ENCODE peak calls at places on chromosomes 6 and 20, in five cellular contexts. P is GM23248; B is CD4-positive, CD25-positive, alpha-beta regulatory T cell; J is CD4-positive, alpha-beta memory T cell; A is small intestine. G is an unnamed sample.

GRCh38 chr6:84762941-84763396 is 1.4 kb downstream of the TBX18 start:
- DNase-seq in P (peak; percentile 80), B (no peak), J (no peak), A (peak; percentile 5), G (no peak)

GRCh38 chr6:115899883-115900282 is 160.8 kb downstream of the FRK start:
- DNase-seq in P (no peak), B (no peak), J (no peak), A (no peak), G (no peak)

GRCh38 chr6:106192824-106193223 is 106.7 kb downstream of the PRDM1 start:
- DNase-seq in P (peak; percentile 66), B (no peak), J (no peak), A (no peak), G (no peak)

GRCh38 chr20:50731930-50732690 is 730 bp downstream of the PARD6B start:
- DNase-seq in P (no peak), B (no peak), J (no peak), A (peak; percentile 31), G (no peak)

GRCh38 chr20:8032499-8032898 is 12.9 kb upstream of the TMX4 start:
- DNase-seq in P (no peak), B (no peak), J (no peak), A (no peak), G (no peak)

GRCh38 chr6:106439459-106439858 is 78.9 kb downstream of the CRYBG1 start:
- DNase-seq in P (peak; percentile 56), B (no peak), J (no peak), A (no peak), G (no peak)

GRCh38 chr6:150685860-150686259 is 86.2 kb downstream of the PLEKHG1 start:
- DNase-seq in P (peak; percentile 43), B (peak; percentile 10), J (no peak), A (peak; percentile 42), G (no peak)

GRCh38 chr20:49513531-49513930 is 31.1 kb upstream of the KCNB1 start:
- DNase-seq in P (peak; percentile 20), B (no peak), J (no peak), A (no peak), G (no peak)

GRCh38 chr6:292506-293184 is 358 bp downstream of the DUSP22 start:
- DNase-seq in P (peak; percentile 71), B (peak; percentile 79), J (peak; percentile 82), A (peak; percentile 78), G (peak; percentile 85)

GRCh38 chr6:68326762-68327161 is 308.3 kb upstream of the ADGRB3 start:
- DNase-seq in P (no peak), B (no peak), J (no peak), A (no peak), G (no peak)

GRCh38 chr6:27893836-27894807 is 18.1 kb downstream of the OR2B2 start:
- DNase-seq in P (peak; percentile 98), B (peak; percentile 82), J (peak; percentile 84), A (peak; percentile 95), G (peak; percentile 91)

GRCh38 chr6:28010526-28010925 is 53.5 kb downstream of the OR2B6 start:
- DNase-seq in P (no peak), B (no peak), J (no peak), A (no peak), G (no peak)

GRCh38 chr20:38842558-38842981 is 37.1 kb downstream of the PPP1R16B start:
- DNase-seq in P (no peak), B (peak; percentile 66), J (peak; percentile 67), A (no peak), G (no peak)

GRCh38 chr6:36104836-36105235 is 25.5 kb upstream of the MAPK13 start:
- DNase-seq in P (peak; percentile 46), B (no peak), J (no peak), A (no peak), G (no peak)

GRCh38 chr6:42021847-42022754 is 28.2 kb upstream of the TAF8 start:
- DNase-seq in P (no peak), B (peak; percentile 73), J (peak; percentile 93), A (no peak), G (no peak)

GRCh38 chr6:18501313-18502013 is 114.3 kb downstream of the RNF144B start:
- DNase-seq in P (peak; percentile 70), B (no peak), J (no peak), A (no peak), G (peak; percentile 36)

GRCh38 chr20:63692436-63693078 is 3.9 kb upstream of the TNFRSF6B start:
- DNase-seq in P (peak; percentile 53), B (no peak), J (no peak), A (peak; percentile 29), G (no peak)

GRCh38 chr6:1387632-1388031 is 1.7 kb upstream of the FOXF2 start:
- DNase-seq in P (no peak), B (no peak), J (no peak), A (no peak), G (no peak)

GRCh38 chr20:39916236-39916635 is 772.8 kb downstream of the MAFB start:
- DNase-seq in P (no peak), B (no peak), J (no peak), A (no peak), G (no peak)

GRCh38 chr6:137913996-137914529 is 47.0 kb downstream of the TNFAIP3 start:
- DNase-seq in P (no peak), B (no peak), J (no peak), A (no peak), G (no peak)

GRCh38 chr20:47669157-47669425 is 116.2 kb downstream of the SULF2 start:
- DNase-seq in P (no peak), B (no peak), J (no peak), A (no peak), G (no peak)

GRCh38 chr6:118680452-118681095 is 29.2 kb upstream of the CEP85L start:
- DNase-seq in P (no peak), B (no peak), J (no peak), A (peak; percentile 5), G (no peak)

GRCh38 chr6:188821-189655 is 103.2 kb upstream of the DUSP22 start:
- DNase-seq in P (peak; percentile 89), B (peak; percentile 80), J (peak; percentile 74), A (peak; percentile 71), G (peak; percentile 86)

GRCh38 chr20:57651977-57652864 is 32.0 kb upstream of the ZBP1 start:
- DNase-seq in P (no peak), B (no peak), J (no peak), A (no peak), G (no peak)

GRCh38 chr6:25637211-25637610 is 14.8 kb upstream of the SCGN start:
- DNase-seq in P (no peak), B (no peak), J (no peak), A (no peak), G (no peak)

GRCh38 chr20:56689318-56689717 is 60.2 kb downstream of the TFAP2C start:
- DNase-seq in P (peak; percentile 93), B (no peak), J (no peak), A (no peak), G (no peak)

GRCh38 chr20:7770046-7770445 is 170.2 kb downstream of the HAO1 start:
- DNase-seq in P (no peak), B (no peak), J (no peak), A (no peak), G (no peak)

GRCh38 chr6:352896-353470 is 38.6 kb upstream of the IRF4 start:
- DNase-seq in P (no peak), B (no peak), J (no peak), A (no peak), G (no peak)

GRCh38 chr6:93684339-93684738 is 265.0 kb upstream of the EPHA7 start:
- DNase-seq in P (no peak), B (no peak), J (no peak), A (peak; percentile 44), G (no peak)

GRCh38 chr6:43076093-43076927 is at the start of gene PTK7:
- DNase-seq in P (peak; percentile 77), B (no peak), J (no peak), A (no peak), G (peak; percentile 56)

GRCh38 chr6:112038268-112038667 is 15.6 kb upstream of the CCN6 start:
- DNase-seq in P (peak; percentile 70), B (no peak), J (no peak), A (no peak), G (no peak)

GRCh38 chr6:38997128-38997761 is 51.3 kb upstream of the GLP1R start:
- DNase-seq in P (no peak), B (no peak), J (no peak), A (no peak), G (no peak)

GRCh38 chr20:23211164-23211563 is 125.0 kb upstream of the CD93 start:
- DNase-seq in P (no peak), B (no peak), J (no peak), A (no peak), G (no peak)

GRCh38 chr6:77466055-77467028 is 3.1 kb upstream of the HTR1B start:
- DNase-seq in P (peak; percentile 77), B (peak; percentile 4), J (no peak), A (peak; percentile 51), G (no peak)

GRCh38 chr6:156919819-156920379 is 142.7 kb downstream of the ARID1B start:
- DNase-seq in P (no peak), B (no peak), J (no peak), A (no peak), G (no peak)
- H3K27ac ChIP-seq in P (no peak overlapping the region), B (no peak overlapping the region), J (no peak overlapping the region), A (no peak overlapping the region), G (no peak overlapping the region)

GRCh38 chr20:1327827-1328679 is 886 bp downstream of the SDCBP2 start:
- DNase-seq in P (no peak), B (no peak), J (no peak), A (peak; percentile 92), G (peak; percentile 22)
- H3K27ac ChIP-seq in P (peak overlapping the region; percentile 100), B (no peak overlapping the region), J (peak overlapping the region; percentile 98), A (peak overlapping the region; percentile 98), G (peak overlapping the region; percentile 87)

DNA sequence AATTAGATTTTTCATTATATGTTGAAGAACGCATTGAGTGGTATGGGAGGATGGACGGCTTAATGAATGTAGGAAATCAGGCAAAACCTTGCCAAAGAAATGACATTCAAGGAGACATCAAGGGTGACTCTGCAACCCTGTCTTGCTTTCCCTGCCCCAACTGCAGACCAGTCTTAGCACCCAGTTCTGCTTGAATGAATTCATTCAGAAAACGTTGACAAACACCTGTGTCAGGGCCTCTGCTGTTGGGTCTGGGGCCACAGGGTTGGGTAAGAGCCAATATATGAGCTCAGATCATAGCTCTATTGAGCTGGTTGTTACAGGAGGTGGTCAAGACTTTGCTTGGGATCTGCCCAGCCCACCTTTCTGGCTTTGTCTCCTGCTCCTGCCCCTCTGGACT is 7.7 kb upstream of the ASXL1 start:
- DNase-seq in P (no peak), B (no peak), J (no peak), A (no peak), G (no peak)
- H3K27ac ChIP-seq in P (no peak overlapping the region), B (no peak overlapping the region), J (no peak overlapping the region), A (no peak overlapping the region), G (no peak overlapping the region)

GRCh38 chr6:152272486-152272885 is 364.7 kb downstream of the SYNE1 start:
- DNase-seq in P (peak; percentile 47), B (no peak), J (no peak), A (no peak), G (no peak)
- H3K27ac ChIP-seq in P (peak overlapping the region; percentile 50), B (no peak overlapping the region), J (no peak overlapping the region), A (no peak overlapping the region), G (peak overlapping the region; percentile 72)

GRCh38 chr20:25251558-25251957 is 3.7 kb downstream of the PYGB start:
- DNase-seq in P (no peak), B (no peak), J (no peak), A (no peak), G (no peak)

GRCh38 chr20:25252226-25252625 is 4.3 kb downstream of the PYGB start:
- DNase-seq in P (no peak), B (no peak), J (no peak), A (peak; percentile 44), G (no peak)

GRCh38 chr20:25249198-25249931 is 1.5 kb downstream of the PYGB start:
- DNase-seq in P (peak; percentile 40), B (no peak), J (no peak), A (no peak), G (no peak)

GRCh38 chr20:25251019-25251418 is 3.1 kb downstream of the PYGB start:
- DNase-seq in P (no peak), B (no peak), J (no peak), A (no peak), G (no peak)

GRCh38 chr20:25250508-25250907 is 2.6 kb downstream of the PYGB start:
- DNase-seq in P (peak; percentile 42), B (no peak), J (no peak), A (no peak), G (no peak)
- H3K27ac ChIP-seq in P (no peak overlapping the region), B (no peak overlapping the region), J (no peak overlapping the region), A (no peak overlapping the region), G (peak overlapping the region; percentile 96)

G was measured in lung.